ENCODE peak calls at places on chromosomes 13 and 19, in four cellular contexts. S, I, H and G are unnamed samples.

GRCh38 chr13:88857256-88857655 is 1186.1 kb downstream of the SLITRK5 start:
- DNase-seq in H (no peak), I (no peak), S (no peak), G (no peak)

GRCh38 chr19:8698433-8699063 is at the start of gene ACTL9:
- DNase-seq in S (no peak), H (no peak), I (no peak), G (no peak)

GRCh38 chr19:42480335-42481095 is 37.8 kb upstream of the CXCL17 start:
- DNase-seq in S (peak), I (no peak), H (no peak), G (peak)

GRCh38 chr13:23707674-23708073 is 137.5 kb downstream of the TNFRSF19 start:
- DNase-seq in I (no peak), S (no peak), H (no peak), G (peak)

GRCh38 chr13:76225815-76226489 is 589.8 kb downstream of the LMO7 start:
- DNase-seq in H (peak), S (no peak), I (peak), G (no peak)

GRCh38 chr19:47509973-47510372 is 4.9 kb downstream of the NAPA start:
- DNase-seq in H (no peak), I (no peak), S (no peak), G (peak)

GRCh38 chr13:46844431-46844830 is 47.5 kb upstream of the ESD start:
- DNase-seq in H (no peak), S (no peak), I (no peak), G (peak)

GRCh38 chr19:12800873-12801465 is 631 bp downstream of the PRDX2 start:
- DNase-seq in S (no peak), H (no peak), I (peak), G (peak)

GRCh38 chr13:26872444-26873173 is 112.0 kb upstream of the GPR12 start:
- DNase-seq in I (peak), S (peak), H (peak), G (peak)

GRCh38 chr13:67229438-67230242 is 496 bp downstream of the PCDH9 start:
- DNase-seq in I (peak), S (no peak), H (peak), G (peak)

GRCh38 chr13:84940801-84941200 is 858.4 kb downstream of the SLITRK6 start:
- DNase-seq in H (no peak), S (no peak), I (no peak), G (no peak)

GRCh38 chr13:42215578-42216421 is 56.2 kb upstream of the AKAP11 start:
- DNase-seq in I (peak), S (peak), H (peak), G (peak)

GRCh38 chr19:50308991-50309390 is 20.2 kb downstream of the KCNC3 start:
- DNase-seq in H (no peak), S (no peak), I (no peak), G (no peak)

GRCh38 chr19:29610213-29610573 is 4.1 kb downstream of the POP4 start:
- DNase-seq in H (no peak), S (no peak), I (no peak), G (no peak)

GRCh38 chr13:96821971-96822370 is 172.3 kb downstream of the OXGR1 start:
- DNase-seq in I (no peak), S (no peak), H (no peak), G (no peak)

GRCh38 chr19:45613926-45614725 is 12.1 kb upstream of the GPR4 start:
- DNase-seq in S (peak), I (no peak), H (no peak), G (peak)

GRCh38 chr19:7272856-7273578 is 21.2 kb downstream of the INSR start:
- DNase-seq in H (no peak), S (no peak), I (no peak), G (no peak)

GRCh38 chr13:40189426-40189825 is 477.0 kb downstream of the FOXO1 start:
- DNase-seq in S (no peak), I (no peak), H (no peak), G (no peak)

GRCh38 chr13:110641055-110642015 is 26.0 kb downstream of the NAXD start:
- DNase-seq in H (no peak), S (no peak), I (no peak), G (no peak)

GRCh38 chr19:43470288-43470687 is 4.9 kb upstream of the LYPD3 start:
- DNase-seq in H (no peak), S (peak), I (peak), G (peak)

GRCh38 chr13:77516342-77516789 is 19.1 kb upstream of the SCEL start:
- DNase-seq in I (peak), S (no peak), H (no peak), G (peak)

GRCh38 chr19:51368366-51369282 is at the start of gene CLDND2:
- DNase-seq in S (no peak), H (no peak), I (no peak), G (no peak)

GRCh38 chr19:8609210-8610040 is 1.1 kb downstream of the ADAMTS10 start:
- DNase-seq in S (no peak), I (peak), H (peak), G (no peak)

GRCh38 chr19:17910776-17911360 is 21.9 kb upstream of the CCDC124 start:
- DNase-seq in I (no peak), H (no peak), S (no peak), G (no peak)
- H2AFZ ChIP-seq in I (no peak), H (no peak), S (no peak), G (no peak)

GRCh38 chr19:5130371-5131030 is 161.6 kb downstream of the KDM4B start:
- DNase-seq in I (no peak), H (no peak), S (no peak), G (no peak)
- H2AFZ ChIP-seq in I (no peak), H (no peak), S (no peak), G (no peak)

GRCh38 chr13:30696278-30697176 is 38.8 kb upstream of the ALOX5AP start:
- DNase-seq in H (no peak), I (peak), S (no peak), G (no peak)
- H2AFZ ChIP-seq in H (peak), I (peak), S (no peak), G (peak)

GRCh38 chr19:40907968-40908735 is 26.1 kb upstream of the CYP2A7 start:
- DNase-seq in H (no peak), S (no peak), I (peak), G (no peak)
- H2AFZ ChIP-seq in H (no peak), S (no peak), I (peak), G (no peak)

GRCh38 chr19:33621811-33622504 is at the start of gene CHST8:
- DNase-seq in I (peak), H (peak), S (no peak), G (no peak)

GRCh38 chr19:33620611-33621010 is 1.1 kb upstream of the CHST8 start:
- DNase-seq in I (no peak), H (no peak), S (no peak), G (no peak)

GRCh38 chr19:33622809-33623511 is 1.2 kb downstream of the CHST8 start:
- DNase-seq in H (peak), S (no peak), I (peak), G (no peak)

GRCh38 chr19:33622505-33622808 is 704 bp downstream of the CHST8 start:
- DNase-seq in S (no peak), H (peak), I (peak), G (no peak)

GRCh38 chr19:33621065-33621785 is 528 bp upstream of the CHST8 start:
- DNase-seq in S (no peak), I (peak), H (no peak), G (no peak)
- H2AFZ ChIP-seq in S (no peak), I (peak), H (peak), G (no peak)

DNA sequence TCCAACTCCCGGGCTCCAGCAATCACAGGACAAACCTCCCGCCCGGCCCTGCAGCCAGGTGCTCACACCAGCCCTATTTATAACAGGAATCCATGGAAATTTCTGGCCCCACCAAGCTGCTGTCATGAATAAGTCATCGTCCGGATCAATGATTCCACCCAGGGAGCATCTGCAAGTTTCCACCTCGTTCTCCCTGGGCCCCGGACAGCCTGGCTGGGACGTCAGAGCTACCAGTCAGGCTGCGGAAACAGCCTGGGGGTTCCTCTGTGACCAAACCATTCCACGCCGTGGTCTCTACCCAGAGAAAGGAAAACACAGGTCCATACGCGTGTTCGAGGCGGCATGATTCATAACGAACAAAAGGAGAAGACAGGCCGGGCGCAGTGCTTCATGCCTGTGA is 20.7 kb upstream of the PTBP1 start:
- DNase-seq in H (no peak), S (no peak), I (no peak), G (no peak)
- H2AFZ ChIP-seq in H (peak), S (no peak), I (no peak), G (no peak)